ENCODE peak calls at places on chromosomes 11 and 22, in five cellular contexts. H, V, Y, S and W are unnamed samples.
A peak's percentile ranks its signal among the peaks of the same experiment; 100 is the strongest.

GRCh38 chr22:43295173-43295572 is 48.0 kb downstream of the SCUBE1 start:
- DNase-seq in V (no peak), H (no peak), Y (no peak), S (no peak), W (no peak)

GRCh38 chr22:24938741-24939341 is 7.7 kb downstream of the LHFPL7 start:
- DNase-seq in Y (peak; percentile 42), V (peak; percentile 58), H (peak; percentile 45), S (peak; percentile 49), W (peak; percentile 51)

GRCh38 chr11:113376156-113376555 is 11.4 kb upstream of the ANKK1 start:
- DNase-seq in H (no peak), Y (no peak), S (no peak), V (no peak), W (no peak)

GRCh38 chr22:41362615-41363014 is 19.1 kb upstream of the TEF start:
- DNase-seq in V (no peak), H (no peak), S (no peak), Y (no peak), W (no peak)

GRCh38 chr11:2516276-2517015 is 71.6 kb downstream of the KCNQ1 start:
- DNase-seq in V (no peak), Y (no peak), H (peak; percentile 5), S (no peak), W (peak; percentile 2)

GRCh38 chr11:75771646-75772410 is 3.2 kb downstream of the DGAT2 start:
- DNase-seq in Y (no peak), S (no peak), H (no peak), V (no peak), W (no peak)

GRCh38 chr11:124748481-124749338 is 3.3 kb downstream of the VSIG2 start:
- DNase-seq in V (no peak), H (no peak), Y (no peak), S (no peak), W (no peak)

GRCh38 chr11:35272391-35272821 is 133.4 kb downstream of the CD44 start:
- DNase-seq in V (no peak), Y (no peak), S (no peak), H (peak; percentile 33), W (peak; percentile 17)

GRCh38 chr11:129595043-129595962 is 219.7 kb downstream of the BARX2 start:
- DNase-seq in V (no peak), S (no peak), Y (no peak), H (no peak), W (no peak)

GRCh38 chr11:129593098-129593497 is 217.4 kb downstream of the BARX2 start:
- DNase-seq in H (no peak), V (no peak), S (no peak), Y (no peak), W (no peak)

GRCh38 chr11:129596361-129596760 is 219.3 kb upstream of the TMEM45B start:
- DNase-seq in H (no peak), V (no peak), Y (no peak), S (no peak), W (no peak)

DNA sequence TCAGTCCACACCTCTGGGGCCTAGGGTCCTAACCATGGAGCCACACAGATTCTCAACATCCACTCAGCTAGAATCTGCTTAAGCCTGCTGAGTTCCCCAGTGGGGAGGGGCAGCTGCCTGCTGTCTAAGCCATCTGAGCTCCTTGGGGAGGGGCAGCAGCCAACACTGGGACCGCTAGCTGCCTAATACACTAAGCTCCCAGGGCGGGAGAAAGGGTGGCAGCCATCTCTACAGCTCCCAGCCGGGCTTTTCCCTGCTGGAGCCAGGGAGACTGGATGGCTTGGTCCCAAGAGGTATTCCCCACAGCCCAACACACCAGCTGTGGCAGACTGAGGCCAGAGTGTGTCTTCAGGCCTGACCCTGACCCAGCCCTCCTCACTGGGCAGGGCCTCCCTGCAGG is 217.3 kb upstream of the TMEM45B start:
- DNase-seq in Y (no peak), V (no peak), H (no peak), S (no peak), W (no peak)
- TF ChIP-seq TAF1 in Y (no peak), V (no peak), H (no peak), S (no peak), W (no peak)

GRCh38 chr22:19892925-19893324 is 38.3 kb upstream of the GNB1L start:
- DNase-seq in H (no peak), Y (no peak), V (no peak), S (no peak), W (no peak)

GRCh38 chr22:19889951-19890350 is 35.3 kb upstream of the GNB1L start:
- DNase-seq in Y (no peak), H (no peak), S (no peak), V (no peak), W (no peak)

GRCh38 chr22:19892249-19892879 is 37.7 kb upstream of the GNB1L start:
- DNase-seq in V (no peak), H (peak; percentile 41), Y (peak; percentile 84), S (peak; percentile 76), W (peak; percentile 68)

GRCh38 chr22:19890502-19891349 is 36.1 kb upstream of the GNB1L start:
- DNase-seq in Y (no peak), H (no peak), V (no peak), S (no peak), W (no peak)

GRCh38 chr22:19891350-19892248 is 36.9 kb upstream of the GNB1L start:
- DNase-seq in Y (peak; percentile 99), H (peak; percentile 81), S (peak; percentile 71), V (no peak), W (peak; percentile 90)
- TF ChIP-seq TAF1 in Y (no peak), H (no peak), S (peak; percentile 12), V (peak; percentile 24), W (no peak)

DNA sequence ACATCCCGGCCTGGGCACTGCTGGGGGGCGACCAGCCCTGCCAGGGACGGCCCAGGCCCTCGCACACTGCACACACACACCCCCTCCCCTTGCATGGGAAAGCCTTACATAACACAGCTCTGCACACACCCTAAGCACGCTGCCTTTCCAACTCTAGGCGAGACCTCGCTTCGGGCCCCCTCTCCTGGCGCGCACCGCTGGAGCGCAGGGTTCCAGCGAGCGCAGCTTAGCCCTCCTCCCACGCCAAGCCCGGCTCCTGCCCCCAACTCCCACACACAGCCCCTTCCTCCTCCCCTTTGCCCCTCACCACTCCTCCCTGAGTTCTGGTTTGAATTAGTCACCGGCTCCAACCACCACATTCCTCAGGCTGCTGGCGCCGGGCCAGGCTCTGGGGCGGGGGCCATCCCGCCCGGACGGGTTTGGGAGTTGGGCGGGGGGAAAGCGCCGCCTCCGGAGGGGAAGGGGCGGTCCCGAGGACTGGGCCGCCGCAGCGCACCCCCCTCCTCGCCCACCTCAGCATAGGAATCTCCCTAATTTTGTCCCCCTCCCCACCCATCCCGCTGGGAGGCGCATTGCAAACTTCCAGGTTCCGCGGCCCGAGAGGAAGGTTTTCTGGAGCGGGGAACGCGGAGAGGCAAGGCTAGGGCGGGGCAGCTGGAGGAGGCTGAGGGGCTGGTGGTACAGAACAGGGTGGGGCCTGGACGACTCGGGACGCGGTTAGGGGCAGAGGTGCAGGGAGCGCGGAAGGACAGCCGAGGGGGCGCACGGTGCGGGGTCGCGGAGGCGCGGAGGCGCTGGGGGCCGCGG is 966 bp downstream of the AHNAK start:
- DNase-seq in Y (peak; percentile 92), S (peak; percentile 86), V (peak; percentile 85), H (no peak), W (no peak)
- TF ChIP-seq TAF1 in Y (no peak), S (peak; percentile 8), V (no peak), H (no peak), W (no peak)

GRCh38 chr22:50624347-50625130 is 3.4 kb downstream of the ARSA start:
- DNase-seq in V (peak; percentile 29), Y (no peak), H (no peak), S (no peak), W (no peak)

GRCh38 chr22:50621491-50621880 is 6.5 kb downstream of the ARSA start:
- DNase-seq in Y (no peak), H (peak; percentile 30), V (no peak), S (no peak), W (no peak)

GRCh38 chr22:50620861-50621490 is 7.0 kb downstream of the ARSA start:
- DNase-seq in V (no peak), H (no peak), Y (no peak), S (peak; percentile 25), W (no peak)

GRCh38 chr22:50622723-50623327 is 5.1 kb downstream of the ARSA start:
- DNase-seq in Y (no peak), V (no peak), S (peak; percentile 68), H (no peak), W (no peak)

DNA sequence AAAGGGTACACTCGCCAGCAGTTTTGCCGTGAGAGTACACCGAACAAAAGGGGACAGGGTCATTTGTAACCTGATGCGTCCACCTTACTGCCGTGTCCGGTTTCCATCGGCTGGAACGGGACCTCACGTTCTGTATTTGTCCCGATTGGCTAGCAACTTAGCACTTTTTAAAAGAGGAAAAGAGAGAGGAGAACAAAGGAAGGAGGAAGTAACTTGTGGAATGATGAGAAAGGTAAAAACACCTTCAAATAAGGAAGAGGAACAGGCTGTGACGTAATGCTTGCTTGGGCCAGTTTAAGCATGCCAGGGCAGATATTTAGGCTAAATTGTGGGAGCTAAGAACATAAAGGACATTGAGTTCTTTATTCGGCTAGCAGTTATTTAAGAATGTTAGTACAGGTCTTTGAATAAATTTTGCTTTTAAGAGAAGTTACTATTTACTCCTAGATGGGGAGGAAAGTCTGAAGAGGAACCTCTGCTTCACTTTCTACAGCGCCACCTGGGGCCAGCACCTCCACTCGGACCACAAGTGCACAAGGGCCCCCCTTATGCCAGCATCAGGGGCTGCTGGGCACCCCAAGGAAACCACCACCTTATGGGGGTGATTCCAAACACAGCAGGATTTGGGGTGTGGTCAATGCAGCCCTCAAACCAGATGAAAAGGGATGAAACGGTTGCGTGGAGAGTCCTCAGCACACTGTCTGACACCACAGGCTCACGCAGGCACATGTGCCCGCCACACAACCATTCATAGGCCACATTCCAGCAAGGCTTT is 5.8 kb downstream of the ARSA start:
- DNase-seq in H (no peak), Y (no peak), S (no peak), V (peak; percentile 50), W (no peak)
- TF ChIP-seq TAF1 in H (no peak), Y (no peak), S (no peak), V (no peak), W (no peak)